ENCODE peak calls at places on chromosomes 16 and 17, in ten cellular contexts. D, Y, L, J, R, T, P, B, F and X are unnamed samples.

GRCh38 chr17:80491478-80492342 is 15.3 kb upstream of the NPTX1 start:
- DNase-seq in Y (no peak), R (no peak), P (no peak), F (no peak), B (no peak), J (no peak), T (no peak), L (no peak), D (no peak), X (no peak)

GRCh38 chr16:78551487-78552085 is 452.1 kb downstream of the WWOX start:
- DNase-seq in T (no peak), P (no peak), L (no peak), B (no peak), J (no peak), F (no peak), R (no peak), Y (no peak), D (peak; percentile 10), X (no peak)

GRCh38 chr17:50169121-50169764 is 3.4 kb downstream of the SGCA start:
- DNase-seq in D (no peak), B (no peak), R (no peak), Y (peak; percentile 59), P (no peak), T (no peak), F (peak; percentile 57), L (peak; percentile 52), J (peak; percentile 65), X (peak; percentile 54)

GRCh38 chr16:7090628-7091115 is 242.0 kb upstream of the RBFOX1 start:
- DNase-seq in D (no peak), R (no peak), L (no peak), B (no peak), P (no peak), J (no peak), F (no peak), T (no peak), Y (no peak), X (no peak)

GRCh38 chr17:30388321-30389179 is 9.8 kb downstream of the CPD start:
- DNase-seq in D (no peak), J (no peak), R (no peak), B (no peak), L (peak; percentile 23), Y (no peak), P (no peak), T (no peak), F (no peak), X (no peak)

GRCh38 chr17:63295288-63295687 is 150.8 kb downstream of the CYB561 start:
- DNase-seq in L (no peak), J (no peak), Y (no peak), T (no peak), F (no peak), D (no peak), P (no peak), B (no peak), R (no peak), X (no peak)

GRCh38 chr17:6435968-6436367 is 1.0 kb upstream of the AIPL1 start:
- DNase-seq in D (no peak), B (no peak), J (peak; percentile 51), Y (peak; percentile 90), T (no peak), P (peak; percentile 48), F (peak; percentile 68), L (peak; percentile 44), R (peak; percentile 17), X (peak; percentile 80)

GRCh38 chr16:17439580-17439979 is 31.2 kb downstream of the XYLT1 start:
- DNase-seq in J (no peak), T (no peak), F (no peak), L (no peak), P (no peak), R (no peak), D (no peak), B (no peak), Y (no peak), X (no peak)

GRCh38 chr17:29042679-29043538 is at the start of gene PIPOX:
- DNase-seq in Y (no peak), T (no peak), B (no peak), L (no peak), D (peak; percentile 94), P (no peak), R (no peak), F (peak; percentile 43), J (peak; percentile 54), X (no peak)

GRCh38 chr16:23206986-23207385 is 24.4 kb downstream of the SCNN1G start:
- DNase-seq in F (no peak), B (no peak), Y (no peak), J (no peak), L (no peak), R (no peak), D (no peak), P (no peak), T (no peak), X (no peak)

GRCh38 chr17:66542967-66543525 is 240.6 kb downstream of the PRKCA start:
- DNase-seq in D (no peak), R (no peak), Y (no peak), T (no peak), F (no peak), J (peak; percentile 41), B (no peak), P (no peak), L (no peak), X (no peak)

GRCh38 chr17:27430882-27431491 is 25.3 kb upstream of the KSR1 start:
- DNase-seq in B (peak; percentile 74), D (peak; percentile 33), P (no peak), Y (peak; percentile 45), R (no peak), J (peak; percentile 74), T (no peak), F (peak; percentile 58), L (no peak), X (peak; percentile 23)

GRCh38 chr17:77371888-77372443 is 231.2 kb downstream of the SEC14L1 start:
- DNase-seq in R (no peak), P (no peak), F (no peak), D (no peak), Y (no peak), T (peak; percentile 71), B (no peak), L (peak; percentile 25), J (no peak), X (no peak)

GRCh38 chr17:63785556-63785955 is 11.6 kb downstream of the DDX42 start:
- DNase-seq in L (no peak), P (no peak), B (no peak), Y (no peak), J (peak; percentile 39), D (no peak), F (no peak), T (no peak), R (no peak), X (no peak)

GRCh38 chr16:81448154-81449131 is 3.8 kb downstream of the CMIP start:
- DNase-seq in L (no peak), F (peak; percentile 84), B (no peak), T (no peak), P (no peak), D (no peak), Y (no peak), R (no peak), J (no peak), X (no peak)

GRCh38 chr17:71511266-71511995 is 609.4 kb upstream of the SOX9 start:
- DNase-seq in D (no peak), B (no peak), R (no peak), J (no peak), P (no peak), F (no peak), L (no peak), Y (no peak), T (no peak), X (no peak)

GRCh38 chr17:20989991-20990855 is 52.6 kb downstream of the USP22 start:
- DNase-seq in L (no peak), T (peak; percentile 48), B (peak; percentile 54), Y (no peak), D (no peak), P (no peak), R (no peak), F (no peak), J (no peak), X (no peak)

GRCh38 chr16:66578596-66579531 is at the start of gene CMTM2:
- DNase-seq in L (no peak), B (no peak), D (no peak), Y (no peak), R (no peak), T (no peak), F (no peak), P (no peak), J (no peak), X (no peak)

GRCh38 chr16:622920-623280 is 7.9 kb upstream of the WFIKKN1 start:
- DNase-seq in Y (no peak), B (peak; percentile 66), D (no peak), R (no peak), F (no peak), J (no peak), L (no peak), T (no peak), P (no peak), X (no peak)
- H3K27ac ChIP-seq in Y (no peak overlapping the region), B (no peak overlapping the region), D (no peak overlapping the region), R (no peak overlapping the region), F (no peak overlapping the region), J (no peak overlapping the region), L (no peak overlapping the region), T (peak overlapping the region; percentile 63), P (no peak overlapping the region), X (no peak overlapping the region)

GRCh38 chr16:28865722-28866453 is 2.2 kb downstream of the SH2B1 start:
- DNase-seq in L (no peak), J (no peak), F (no peak), T (no peak), B (no peak), R (no peak), D (no peak), Y (no peak), P (no peak), X (no peak)
- H3K4me3 ChIP-seq in L (no peak overlapping the region), J (no peak overlapping the region), F (no peak overlapping the region), T (no peak overlapping the region), B (no peak overlapping the region), R (no peak overlapping the region), D (no peak overlapping the region), Y (no peak overlapping the region), P (no peak overlapping the region), X (no peak overlapping the region)

DNA sequence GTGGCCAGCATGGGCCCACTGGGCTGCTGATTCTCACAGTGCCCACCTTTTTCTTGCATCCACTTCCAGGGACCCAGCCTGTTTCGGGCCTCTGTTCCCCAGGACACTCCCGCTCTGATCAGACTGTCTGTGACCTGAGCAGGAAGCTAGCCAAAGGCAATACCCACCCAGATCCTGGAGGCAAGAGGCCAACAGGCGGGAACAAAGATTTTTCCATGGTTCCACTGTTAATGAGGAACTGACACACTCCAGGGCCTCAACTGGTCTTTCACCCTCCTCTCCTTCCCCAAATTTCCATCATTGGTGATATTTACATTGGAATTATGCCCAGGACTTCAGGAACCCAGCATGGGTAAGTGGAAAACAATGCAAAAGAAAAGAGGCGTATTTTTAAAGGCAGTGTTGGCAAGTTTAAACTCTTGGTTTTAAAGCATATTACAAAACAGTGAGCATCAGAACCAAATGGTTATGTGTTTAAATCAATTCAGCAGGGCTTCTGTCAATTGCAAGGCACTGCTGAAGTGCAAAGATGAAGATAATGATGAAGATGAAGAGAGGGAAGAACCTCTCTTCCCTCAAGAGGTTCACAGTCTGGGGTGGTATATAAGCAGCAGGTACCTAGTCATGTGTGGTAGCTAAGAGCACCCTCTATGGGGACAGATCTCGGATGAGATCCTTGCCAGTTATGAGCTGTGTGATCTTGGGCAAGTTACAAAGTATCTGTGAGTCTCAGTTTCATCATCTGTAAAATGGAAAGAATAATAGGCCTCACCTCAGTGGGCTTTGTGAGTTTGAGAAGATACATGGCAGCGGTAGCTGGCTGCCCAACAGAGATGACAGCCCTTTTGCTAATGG is 14.4 kb upstream of the ATP2A3 start:
- DNase-seq in P (no peak), J (peak; percentile 85), L (peak; percentile 58), B (no peak), D (no peak), F (peak; percentile 47), R (no peak), Y (no peak), T (peak; percentile 54), X (no peak)
- TF ChIP-seq POLR2A in P (no peak), J (no peak), L (no peak), B (no peak), D (no peak), F (no peak), R (no peak), Y (no peak), T (no peak), X (no peak)

GRCh38 chr16:2464333-2464732 is 4.4 kb downstream of the TEDC2 start:
- DNase-seq in Y (no peak), B (no peak), P (no peak), D (no peak), T (no peak), J (no peak), F (no peak), R (no peak), L (no peak), X (no peak)
- H3K27ac ChIP-seq in Y (no peak overlapping the region), B (no peak overlapping the region), P (no peak overlapping the region), D (no peak overlapping the region), T (no peak overlapping the region), J (no peak overlapping the region), F (no peak overlapping the region), R (no peak overlapping the region), L (no peak overlapping the region), X (no peak overlapping the region)